ENCODE peak calls at places on chromosomes 12 and 14, in four cellular contexts. One of them, this sample, is unnamed.

GRCh38 chr12:88207921-88208640 is 66.0 kb downstream of the TMTC3 start:
- DNase-seq in K562: no peak
- DNase-seq in endothelial cell of umbilical vein: no peak
- DNase-seq in A549: no peak
- DNase-seq in this sample: no peak

GRCh38 chr12:27940756-27941402 is 31.7 kb downstream of the PTHLH start:
- DNase-seq in K562: peak
- DNase-seq in endothelial cell of umbilical vein: peak
- DNase-seq in A549: peak
- DNase-seq in this sample: peak

GRCh38 chr12:4246116-4246515 is 27.4 kb upstream of the CCND2 start:
- DNase-seq in K562: no peak
- DNase-seq in endothelial cell of umbilical vein: no peak
- DNase-seq in A549: no peak
- DNase-seq in this sample: no peak

GRCh38 chr12:112842441-112842840 is 50.9 kb downstream of the RPH3A start:
- DNase-seq in K562: no peak
- DNase-seq in endothelial cell of umbilical vein: no peak
- DNase-seq in A549: no peak
- DNase-seq in this sample: no peak

GRCh38 chr14:63343878-63344277 is 25.1 kb upstream of the GPHB5 start:
- DNase-seq in K562: no peak
- DNase-seq in endothelial cell of umbilical vein: peak
- DNase-seq in A549: no peak
- DNase-seq in this sample: no peak

GRCh38 chr12:14836336-14837210 is 6.8 kb downstream of the ART4 start:
- DNase-seq in K562: no peak
- DNase-seq in endothelial cell of umbilical vein: peak
- DNase-seq in A549: peak
- DNase-seq in this sample: no peak

GRCh38 chr12:132771126-132771838 is 9.7 kb upstream of the ANKLE2 start:
- DNase-seq in K562: no peak
- DNase-seq in endothelial cell of umbilical vein: no peak
- DNase-seq in A549: no peak
- DNase-seq in this sample: no peak

GRCh38 chr14:52563120-52563519 is 10.5 kb downstream of the GPR137C start:
- DNase-seq in K562: no peak
- DNase-seq in endothelial cell of umbilical vein: peak
- DNase-seq in A549: no peak
- DNase-seq in this sample: no peak

GRCh38 chr12:116881325-116881866 is at the start of gene HRK:
- DNase-seq in K562: no peak
- DNase-seq in endothelial cell of umbilical vein: no peak
- DNase-seq in A549: no peak
- DNase-seq in this sample: no peak

GRCh38 chr14:86935241-86935640 is 1057.7 kb downstream of the GALC start:
- DNase-seq in K562: no peak
- DNase-seq in endothelial cell of umbilical vein: no peak
- DNase-seq in A549: no peak
- DNase-seq in this sample: no peak

GRCh38 chr12:10130042-10130441 is at the start of gene CLEC7A:
- DNase-seq in K562: no peak
- DNase-seq in endothelial cell of umbilical vein: peak
- DNase-seq in A549: no peak
- DNase-seq in this sample: peak

GRCh38 chr12:54009171-54010052 is 627 bp downstream of the HOXC8 start:
- DNase-seq in K562: no peak
- DNase-seq in endothelial cell of umbilical vein: no peak
- DNase-seq in A549: no peak
- DNase-seq in this sample: no peak

GRCh38 chr12:113235976-113236375 is 14.7 kb downstream of the TPCN1 start:
- DNase-seq in K562: no peak
- DNase-seq in endothelial cell of umbilical vein: no peak
- DNase-seq in A549: no peak
- DNase-seq in this sample: no peak

GRCh38 chr14:90060312-90060964 is 1.4 kb upstream of the KCNK13 start:
- DNase-seq in K562: peak
- DNase-seq in endothelial cell of umbilical vein: peak
- DNase-seq in A549: peak
- DNase-seq in this sample: no peak

GRCh38 chr12:68479261-68479581 is 131.5 kb upstream of the RAP1B start:
- DNase-seq in K562: no peak
- DNase-seq in endothelial cell of umbilical vein: no peak
- DNase-seq in A549: no peak
- DNase-seq in this sample: no peak

GRCh38 chr12:15928870-15929571 is 17.9 kb downstream of the DERA start:
- DNase-seq in K562: no peak
- DNase-seq in endothelial cell of umbilical vein: no peak
- DNase-seq in A549: no peak
- DNase-seq in this sample: peak

GRCh38 chr12:19710811-19711793 is 271.8 kb downstream of the AEBP2 start:
- DNase-seq in K562: no peak
- DNase-seq in endothelial cell of umbilical vein: no peak
- DNase-seq in A549: peak
- DNase-seq in this sample: no peak

GRCh38 chr14:60174352-60175254 is 9.4 kb upstream of the DHRS7 start:
- DNase-seq in K562: no peak
- DNase-seq in endothelial cell of umbilical vein: no peak
- DNase-seq in A549: no peak
- DNase-seq in this sample: no peak

GRCh38 chr12:89573081-89573810 is 47.4 kb upstream of the POC1B start:
- DNase-seq in K562: no peak
- DNase-seq in endothelial cell of umbilical vein: no peak
- DNase-seq in A549: no peak
- DNase-seq in this sample: no peak

GRCh38 chr12:111313833-111314259 is 55.0 kb downstream of the PHETA1 start:
- DNase-seq in K562: peak
- DNase-seq in endothelial cell of umbilical vein: peak
- DNase-seq in A549: peak
- DNase-seq in this sample: no peak

GRCh38 chr14:91354221-91354916 is 63.3 kb downstream of the CCDC88C start:
- DNase-seq in K562: no peak
- DNase-seq in endothelial cell of umbilical vein: no peak
- DNase-seq in A549: no peak
- DNase-seq in this sample: no peak

GRCh38 chr14:103071544-103072251 is 12.3 kb upstream of the LBHD2 start:
- DNase-seq in K562: no peak
- DNase-seq in endothelial cell of umbilical vein: no peak
- DNase-seq in A549: no peak
- DNase-seq in this sample: no peak

GRCh38 chr12:57821474-57822214 is 3.1 kb upstream of the AVIL start:
- DNase-seq in K562: no peak
- DNase-seq in endothelial cell of umbilical vein: no peak
- DNase-seq in A549: no peak
- DNase-seq in this sample: no peak

GRCh38 chr12:52446346-52447045 is 5.5 kb downstream of the KRT6B start:
- DNase-seq in K562: no peak
- DNase-seq in endothelial cell of umbilical vein: no peak
- DNase-seq in A549: no peak
- DNase-seq in this sample: no peak

GRCh38 chr14:96040836-96041371 is 1.7 kb downstream of the C14orf132 start:
- DNase-seq in K562: no peak
- DNase-seq in endothelial cell of umbilical vein: no peak
- DNase-seq in A549: no peak
- DNase-seq in this sample: no peak

GRCh38 chr12:39723831-39724230 is 104.2 kb upstream of the ABCD2 start:
- DNase-seq in K562: no peak
- DNase-seq in endothelial cell of umbilical vein: no peak
- DNase-seq in A549: no peak
- DNase-seq in this sample: no peak

GRCh38 chr12:87428701-87429277 is 600.4 kb downstream of the C12orf50 start:
- DNase-seq in K562: no peak
- DNase-seq in endothelial cell of umbilical vein: peak
- DNase-seq in A549: no peak
- DNase-seq in this sample: no peak

GRCh38 chr14:22478670-22479069 is 110.4 kb downstream of the DAD1 start:
- DNase-seq in K562: no peak
- DNase-seq in endothelial cell of umbilical vein: no peak
- DNase-seq in A549: no peak
- DNase-seq in this sample: no peak

GRCh38 chr12:52010692-52011601 is 4.2 kb downstream of the TAMALIN start:
- DNase-seq in K562: no peak
- DNase-seq in endothelial cell of umbilical vein: no peak
- DNase-seq in A549: no peak
- DNase-seq in this sample: no peak

GRCh38 chr12:47835017-47835830 is 15.5 kb upstream of the HDAC7 start:
- DNase-seq in K562: no peak
- DNase-seq in endothelial cell of umbilical vein: no peak
- DNase-seq in A549: no peak
- DNase-seq in this sample: no peak

GRCh38 chr14:34450542-34450915 is 11.5 kb downstream of the SPTSSA start:
- DNase-seq in K562: no peak
- DNase-seq in endothelial cell of umbilical vein: peak
- DNase-seq in A549: no peak
- DNase-seq in this sample: no peak

GRCh38 chr12:57461326-57461903 is 1.8 kb downstream of the GLI1 start:
- DNase-seq in K562: peak
- DNase-seq in endothelial cell of umbilical vein: peak
- DNase-seq in A549: peak
- DNase-seq in this sample: no peak

DNA sequence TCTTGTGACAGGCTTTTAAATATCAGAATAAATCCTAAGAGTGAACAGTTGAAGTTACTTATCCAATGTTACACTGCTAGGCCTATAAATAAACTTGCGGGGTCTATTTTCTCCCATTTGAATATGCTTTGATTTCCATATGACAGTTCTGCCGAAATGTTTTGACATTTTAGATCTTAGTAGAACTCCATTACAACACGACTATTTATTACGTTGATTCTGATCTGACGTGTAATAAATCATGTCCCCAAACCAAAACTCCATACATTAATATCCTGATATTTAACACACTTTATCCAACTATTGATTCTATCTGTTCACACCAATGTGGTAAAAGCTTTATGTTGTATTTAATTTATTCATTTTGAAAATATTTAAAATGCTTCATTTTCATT is 16.1 kb upstream of the NEMF start:
- DNase-seq in K562: no peak
- DNase-seq in endothelial cell of umbilical vein: no peak
- DNase-seq in A549: no peak
- DNase-seq in this sample: no peak
- TF ChIP-seq MYC in K562: no peak
- TF ChIP-seq MYC in endothelial cell of umbilical vein: no peak
- TF ChIP-seq MYC in A549: no peak
- TF ChIP-seq MYC in this sample: no peak

GRCh38 chr12:7128681-7129593 is at the start of gene RBP5:
- DNase-seq in K562: peak
- DNase-seq in endothelial cell of umbilical vein: no peak
- DNase-seq in A549: no peak
- DNase-seq in this sample: no peak

GRCh38 chr12:7130537-7130790 is 293 bp downstream of the CLSTN3 start:
- DNase-seq in K562: no peak
- DNase-seq in endothelial cell of umbilical vein: no peak
- DNase-seq in A549: no peak
- DNase-seq in this sample: no peak

GRCh38 chr12:7131502-7131866 is 1.3 kb downstream of the CLSTN3 start:
- DNase-seq in K562: no peak
- DNase-seq in endothelial cell of umbilical vein: no peak
- DNase-seq in A549: no peak
- DNase-seq in this sample: no peak

GRCh38 chr12:7130791-7131501 is 775 bp downstream of the CLSTN3 start:
- DNase-seq in K562: peak
- DNase-seq in endothelial cell of umbilical vein: peak
- DNase-seq in A549: no peak
- DNase-seq in this sample: no peak

DNA sequence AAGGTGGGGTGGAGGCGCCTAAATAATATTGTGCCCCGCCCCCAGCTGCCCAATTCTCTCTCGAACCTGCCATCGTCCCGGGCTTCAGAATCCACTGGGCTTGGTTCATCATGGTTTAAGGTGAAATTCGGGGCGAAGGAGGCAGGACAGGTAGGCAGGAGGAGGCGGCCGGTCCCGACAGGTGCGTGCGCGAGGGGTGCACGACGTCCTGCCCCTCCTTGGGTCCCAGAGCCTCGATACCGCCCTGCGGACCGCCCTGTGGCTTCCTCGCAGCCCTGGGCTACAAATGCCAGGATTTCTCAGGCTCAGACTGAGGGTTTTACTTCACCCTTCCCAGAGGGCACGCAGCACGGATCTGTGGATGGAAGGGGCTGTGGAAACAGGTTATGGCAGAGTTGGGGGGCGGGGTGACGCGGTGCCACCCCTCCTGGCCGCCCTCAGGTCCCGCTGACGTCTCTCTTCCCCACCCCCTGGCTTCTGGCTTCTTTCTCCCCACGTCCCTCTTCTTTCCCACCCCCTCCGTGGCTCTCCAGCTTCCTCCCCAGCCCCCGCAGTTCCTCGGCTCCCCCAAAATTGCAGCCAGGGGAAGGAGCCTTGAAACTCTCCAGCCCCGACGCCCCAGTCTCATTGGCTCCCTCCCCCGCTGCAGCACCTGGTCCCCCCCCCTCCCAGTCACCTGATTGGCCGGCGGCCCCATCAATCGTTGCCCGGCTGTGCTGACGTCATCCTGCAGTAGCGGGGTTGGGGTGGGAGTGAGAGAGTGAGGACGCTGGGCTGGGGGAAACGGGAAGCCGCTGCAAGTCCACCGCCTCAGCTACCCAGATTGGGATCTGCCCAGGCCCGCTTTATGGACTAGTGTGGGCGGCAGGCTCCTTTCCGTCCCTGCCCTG is at the start of gene CLSTN3:
- DNase-seq in K562: peak
- DNase-seq in endothelial cell of umbilical vein: peak
- DNase-seq in A549: no peak
- DNase-seq in this sample: peak
- TF ChIP-seq MYC in K562: no peak
- TF ChIP-seq MYC in endothelial cell of umbilical vein: no peak
- TF ChIP-seq MYC in A549: no peak
- TF ChIP-seq MYC in this sample: no peak

GRCh38 chr12:97211421-97211820 is 251.2 kb upstream of the RMST start:
- DNase-seq in K562: no peak
- DNase-seq in endothelial cell of umbilical vein: no peak
- DNase-seq in A549: no peak
- DNase-seq in this sample: no peak
- TF ChIP-seq MYC in K562: no peak
- TF ChIP-seq MYC in endothelial cell of umbilical vein: no peak
- TF ChIP-seq MYC in A549: no peak
- TF ChIP-seq MYC in this sample: no peak

GRCh38 chr12:100706029-100706428 is 88.5 kb upstream of the ANO4 start:
- DNase-seq in K562: no peak
- DNase-seq in endothelial cell of umbilical vein: no peak
- DNase-seq in A549: no peak
- DNase-seq in this sample: no peak

GRCh38 chr12:100703337-100703736 is 91.2 kb upstream of the ANO4 start:
- DNase-seq in K562: no peak
- DNase-seq in endothelial cell of umbilical vein: no peak
- DNase-seq in A549: no peak
- DNase-seq in this sample: no peak

GRCh38 chr12:100699209-100699608 is 95.4 kb upstream of the ANO4 start:
- DNase-seq in K562: no peak
- DNase-seq in endothelial cell of umbilical vein: no peak
- DNase-seq in A549: no peak
- DNase-seq in this sample: peak

GRCh38 chr12:100708591-100708990 is 86.0 kb upstream of the ANO4 start:
- DNase-seq in K562: no peak
- DNase-seq in endothelial cell of umbilical vein: no peak
- DNase-seq in A549: no peak
- DNase-seq in this sample: no peak

GRCh38 chr12:100703868-100704267 is 90.7 kb upstream of the ANO4 start:
- DNase-seq in K562: no peak
- DNase-seq in endothelial cell of umbilical vein: no peak
- DNase-seq in A549: no peak
- DNase-seq in this sample: no peak
- TF ChIP-seq MYC in K562: no peak
- TF ChIP-seq MYC in endothelial cell of umbilical vein: no peak
- TF ChIP-seq MYC in A549: no peak
- TF ChIP-seq MYC in this sample: no peak